ENCODE peak calls at places on chromosomes 7 and 10, in eight cellular contexts. One of them, this sample, is unnamed.

GRCh38 chr7:13467111-13467547 is 522.3 kb downstream of the ETV1 start:
- DNase-seq in Panc1: no peak
- DNase-seq in PC-9: no peak
- DNase-seq in fibroblast of lung: peak; percentile 5
- DNase-seq in left lung: no peak
- DNase-seq in tibial nerve: no peak
- DNase-seq in SK-N-SH: peak; percentile 59
- DNase-seq in hepatocyte: no peak
- DNase-seq in this sample: no peak

GRCh38 chr7:18049262-18049661 is 21.6 kb upstream of the PRPS1L1 start:
- DNase-seq in SK-N-SH: no peak
- DNase-seq in left lung: no peak
- DNase-seq in Panc1: no peak
- DNase-seq in PC-9: no peak
- DNase-seq in hepatocyte: no peak
- DNase-seq in tibial nerve: no peak
- DNase-seq in fibroblast of lung: no peak
- DNase-seq in this sample: no peak

GRCh38 chr10:133207627-133208026 is 22.4 kb upstream of the UTF1 start:
- DNase-seq in SK-N-SH: no peak
- DNase-seq in PC-9: no peak
- DNase-seq in hepatocyte: no peak
- DNase-seq in tibial nerve: no peak
- DNase-seq in fibroblast of lung: no peak
- DNase-seq in Panc1: no peak
- DNase-seq in left lung: no peak
- DNase-seq in this sample: no peak

GRCh38 chr10:124679401-124679800 is 64.8 kb downstream of the FAM53B start:
- DNase-seq in hepatocyte: no peak
- DNase-seq in PC-9: no peak
- DNase-seq in Panc1: no peak
- DNase-seq in fibroblast of lung: no peak
- DNase-seq in SK-N-SH: no peak
- DNase-seq in left lung: no peak
- DNase-seq in tibial nerve: no peak
- DNase-seq in this sample: no peak

GRCh38 chr7:140160308-140160707 is 16.5 kb downstream of the KDM7A start:
- DNase-seq in fibroblast of lung: no peak
- DNase-seq in tibial nerve: no peak
- DNase-seq in SK-N-SH: peak; percentile 48
- DNase-seq in left lung: no peak
- DNase-seq in PC-9: no peak
- DNase-seq in hepatocyte: no peak
- DNase-seq in Panc1: no peak
- DNase-seq in this sample: no peak

GRCh38 chr10:11381023-11381422 is 230.4 kb downstream of the USP6NL start:
- DNase-seq in left lung: no peak
- DNase-seq in Panc1: no peak
- DNase-seq in hepatocyte: no peak
- DNase-seq in SK-N-SH: no peak
- DNase-seq in PC-9: no peak
- DNase-seq in fibroblast of lung: peak; percentile 15
- DNase-seq in tibial nerve: no peak
- DNase-seq in this sample: no peak

GRCh38 chr7:99141756-99142726 is 1.9 kb downstream of the SMURF1 start:
- DNase-seq in tibial nerve: peak; percentile 63
- DNase-seq in hepatocyte: peak; percentile 84
- DNase-seq in fibroblast of lung: peak; percentile 80
- DNase-seq in left lung: peak; percentile 63
- DNase-seq in SK-N-SH: peak; percentile 78
- DNase-seq in PC-9: peak; percentile 57
- DNase-seq in Panc1: no peak
- DNase-seq in this sample: peak; percentile 92

GRCh38 chr10:118960166-118961090 is 69.1 kb upstream of the NANOS1 start:
- DNase-seq in left lung: no peak
- DNase-seq in tibial nerve: no peak
- DNase-seq in hepatocyte: no peak
- DNase-seq in Panc1: no peak
- DNase-seq in fibroblast of lung: no peak
- DNase-seq in PC-9: peak; percentile 84
- DNase-seq in SK-N-SH: no peak
- DNase-seq in this sample: no peak

GRCh38 chr10:133394801-133395221 is 854 bp downstream of the MTG1 start:
- DNase-seq in Panc1: no peak
- DNase-seq in hepatocyte: no peak
- DNase-seq in SK-N-SH: peak; percentile 54
- DNase-seq in fibroblast of lung: no peak
- DNase-seq in left lung: no peak
- DNase-seq in tibial nerve: no peak
- DNase-seq in PC-9: no peak
- DNase-seq in this sample: peak; percentile 54

GRCh38 chr7:146948708-146949107 is 832.1 kb downstream of the CNTNAP2 start:
- DNase-seq in hepatocyte: no peak
- DNase-seq in SK-N-SH: no peak
- DNase-seq in PC-9: no peak
- DNase-seq in fibroblast of lung: no peak
- DNase-seq in tibial nerve: no peak
- DNase-seq in Panc1: no peak
- DNase-seq in left lung: no peak
- DNase-seq in this sample: no peak

GRCh38 chr10:72267819-72268404 is 5.8 kb upstream of the DDIT4 start:
- DNase-seq in fibroblast of lung: no peak
- DNase-seq in hepatocyte: no peak
- DNase-seq in left lung: no peak
- DNase-seq in SK-N-SH: no peak
- DNase-seq in PC-9: no peak
- DNase-seq in tibial nerve: no peak
- DNase-seq in Panc1: no peak
- DNase-seq in this sample: no peak

GRCh38 chr10:79608505-79609375 is 2.0 kb upstream of the SFTPA1 start:
- DNase-seq in SK-N-SH: peak; percentile 66
- DNase-seq in PC-9: no peak
- DNase-seq in fibroblast of lung: peak; percentile 16
- DNase-seq in tibial nerve: no peak
- DNase-seq in hepatocyte: peak; percentile 26
- DNase-seq in left lung: no peak
- DNase-seq in Panc1: no peak
- DNase-seq in this sample: no peak

GRCh38 chr10:131997366-131998049 is 15.8 kb upstream of the BNIP3 start:
- DNase-seq in SK-N-SH: no peak
- DNase-seq in fibroblast of lung: peak; percentile 91
- DNase-seq in Panc1: no peak
- DNase-seq in hepatocyte: peak; percentile 90
- DNase-seq in left lung: peak; percentile 83
- DNase-seq in tibial nerve: peak; percentile 72
- DNase-seq in PC-9: peak; percentile 90
- DNase-seq in this sample: no peak

DNA sequence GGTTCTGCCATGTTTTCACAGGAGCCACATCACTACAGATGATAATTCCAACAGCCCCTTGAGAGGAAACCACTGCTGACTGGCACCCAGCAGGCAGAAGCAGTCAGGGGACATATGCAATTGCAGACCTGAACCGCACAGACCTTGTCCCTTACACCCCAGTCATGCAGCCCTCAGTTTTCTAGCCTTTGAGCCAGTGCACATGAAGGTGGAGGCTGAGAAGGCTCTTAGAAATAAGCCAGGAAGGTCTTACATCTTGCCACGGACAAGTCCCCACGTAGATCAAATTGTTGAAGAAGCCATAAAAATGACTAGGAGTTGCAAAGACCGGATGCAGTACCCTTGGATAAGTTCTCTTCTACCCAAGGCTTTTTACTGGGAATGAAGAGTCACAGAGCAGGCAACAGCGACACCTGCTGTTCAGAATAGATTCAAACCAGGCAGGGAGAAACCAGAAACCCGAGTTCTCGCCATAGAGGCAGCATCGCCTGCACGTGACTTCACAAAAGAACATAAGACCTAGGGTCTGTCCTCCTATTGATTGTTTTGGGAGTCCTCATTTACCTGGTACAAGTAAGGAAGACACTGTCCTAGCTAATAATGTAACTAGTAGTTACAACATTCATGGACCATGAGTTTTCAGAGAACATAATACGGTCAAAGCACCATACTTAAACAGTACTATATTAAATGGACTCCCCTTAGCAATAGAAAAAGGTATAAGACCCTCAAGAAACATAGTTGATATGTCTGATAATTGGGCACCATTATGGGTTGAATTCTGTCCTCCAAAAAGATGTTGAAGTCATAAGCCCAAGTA is 11.1 kb downstream of the STEAP1B start:
- DNase-seq in left lung: peak; percentile 44
- DNase-seq in hepatocyte: peak; percentile 87
- DNase-seq in tibial nerve: peak; percentile 50
- DNase-seq in SK-N-SH: peak; percentile 79
- DNase-seq in fibroblast of lung: peak; percentile 81
- DNase-seq in Panc1: peak; percentile 60
- DNase-seq in PC-9: peak; percentile 49
- DNase-seq in this sample: no peak
- H3K4me1 ChIP-seq in left lung: no peaks in the 10 kb centered on the region
- H3K4me1 ChIP-seq in hepatocyte: no peaks in the 10 kb centered on the region
- H3K4me1 ChIP-seq in tibial nerve: no peaks in the 10 kb centered on the region
- H3K4me1 ChIP-seq in SK-N-SH: no peaks in the 10 kb centered on the region
- H3K4me1 ChIP-seq in fibroblast of lung: no peaks in the 10 kb centered on the region
- H3K4me1 ChIP-seq in Panc1: no peaks in the 10 kb centered on the region
- H3K4me1 ChIP-seq in PC-9: peaks cover 12% of the 10 kb centered on the region
- H3K4me1 ChIP-seq in this sample: no peaks in the 10 kb centered on the region

GRCh38 chr7:142939226-142939910 is at the start of gene LLCFC1:
- DNase-seq in PC-9: peak; percentile 54
- DNase-seq in Panc1: no peak
- DNase-seq in left lung: no peak
- DNase-seq in fibroblast of lung: no peak
- DNase-seq in tibial nerve: no peak
- DNase-seq in SK-N-SH: peak; percentile 33
- DNase-seq in hepatocyte: peak; percentile 27
- DNase-seq in this sample: no peak
- H3K36me3 ChIP-seq in PC-9: no peaks in the 10 kb centered on the region
- H3K36me3 ChIP-seq in Panc1: no peaks in the 10 kb centered on the region
- H3K36me3 ChIP-seq in left lung: no peaks in the 10 kb centered on the region
- H3K36me3 ChIP-seq in fibroblast of lung: no peaks in the 10 kb centered on the region
- H3K36me3 ChIP-seq in tibial nerve: no peaks in the 10 kb centered on the region
- H3K36me3 ChIP-seq in SK-N-SH: no peaks in the 10 kb centered on the region
- H3K36me3 ChIP-seq in hepatocyte: no peaks in the 10 kb centered on the region
- H3K36me3 ChIP-seq in this sample: no peaks in the 10 kb centered on the region

DNA sequence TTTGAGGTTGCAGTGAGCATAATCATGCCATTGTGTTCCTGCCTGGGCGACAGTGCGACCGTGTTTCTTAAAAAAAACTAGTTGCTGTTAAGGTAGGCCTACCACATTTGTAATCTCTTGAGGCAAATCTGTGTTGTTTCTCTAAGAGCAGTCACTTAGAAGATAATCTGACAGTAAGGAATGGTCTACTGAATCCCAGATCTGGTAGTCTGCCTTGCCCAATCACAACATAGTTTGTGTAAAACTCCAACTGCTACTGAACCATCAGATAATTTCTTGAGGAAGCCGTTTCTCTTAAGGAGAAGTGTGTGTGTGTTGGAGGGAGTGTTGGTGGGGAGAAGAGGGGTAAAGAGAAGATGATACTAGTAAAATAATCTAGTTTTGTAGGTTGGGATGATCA is 5.0 kb downstream of the NRF1 start:
- DNase-seq in fibroblast of lung: no peak
- DNase-seq in PC-9: peak; percentile 18
- DNase-seq in hepatocyte: no peak
- DNase-seq in SK-N-SH: no peak
- DNase-seq in left lung: no peak
- DNase-seq in tibial nerve: no peak
- DNase-seq in Panc1: no peak
- DNase-seq in this sample: no peak
- H3K4me1 ChIP-seq in fibroblast of lung: peaks cover 2% of the 10 kb centered on the region
- H3K4me1 ChIP-seq in PC-9: peaks cover 20% of the 10 kb centered on the region
- H3K4me1 ChIP-seq in hepatocyte: peaks cover 11% of the 10 kb centered on the region
- H3K4me1 ChIP-seq in SK-N-SH: peaks cover 4% of the 10 kb centered on the region
- H3K4me1 ChIP-seq in left lung: peaks cover 71% of the 10 kb centered on the region
- H3K4me1 ChIP-seq in tibial nerve: no peaks in the 10 kb centered on the region
- H3K4me1 ChIP-seq in Panc1: peaks cover 16% of the 10 kb centered on the region
- H3K4me1 ChIP-seq in this sample: peaks cover 6% of the 10 kb centered on the region

GRCh38 chr10:6214612-6215011 is 11.9 kb downstream of the PFKFB3 start:
- DNase-seq in tibial nerve: no peak
- DNase-seq in fibroblast of lung: no peak
- DNase-seq in hepatocyte: no peak
- DNase-seq in left lung: no peak
- DNase-seq in Panc1: no peak
- DNase-seq in PC-9: no peak
- DNase-seq in SK-N-SH: no peak
- DNase-seq in this sample: no peak
- H3K36me3 ChIP-seq in tibial nerve: peaks cover 10% of the 10 kb centered on the region
- H3K36me3 ChIP-seq in fibroblast of lung: peaks cover 28% of the 10 kb centered on the region
- H3K36me3 ChIP-seq in hepatocyte: no peaks in the 10 kb centered on the region
- H3K36me3 ChIP-seq in left lung: no peaks in the 10 kb centered on the region
- H3K36me3 ChIP-seq in Panc1: no peaks in the 10 kb centered on the region
- H3K36me3 ChIP-seq in PC-9: no peaks in the 10 kb centered on the region
- H3K36me3 ChIP-seq in SK-N-SH: peaks cover 52% of the 10 kb centered on the region
- H3K36me3 ChIP-seq in this sample: peaks cover 4% of the 10 kb centered on the region

GRCh38 chr7:116216956-116217570 is 6.7 kb downstream of the TES start:
- DNase-seq in left lung: no peak
- DNase-seq in SK-N-SH: no peak
- DNase-seq in tibial nerve: no peak
- DNase-seq in hepatocyte: no peak
- DNase-seq in Panc1: no peak
- DNase-seq in fibroblast of lung: peak; percentile 55
- DNase-seq in PC-9: peak; percentile 78
- DNase-seq in this sample: no peak

GRCh38 chr7:116219288-116219687 is 8.9 kb downstream of the TES start:
- DNase-seq in tibial nerve: no peak
- DNase-seq in hepatocyte: no peak
- DNase-seq in fibroblast of lung: no peak
- DNase-seq in Panc1: no peak
- DNase-seq in SK-N-SH: no peak
- DNase-seq in left lung: no peak
- DNase-seq in PC-9: no peak
- DNase-seq in this sample: no peak

GRCh38 chr7:116215550-116215949 is 5.2 kb downstream of the TES start:
- DNase-seq in PC-9: no peak
- DNase-seq in fibroblast of lung: no peak
- DNase-seq in left lung: no peak
- DNase-seq in SK-N-SH: no peak
- DNase-seq in hepatocyte: no peak
- DNase-seq in Panc1: no peak
- DNase-seq in tibial nerve: no peak
- DNase-seq in this sample: no peak

GRCh38 chr7:116218747-116219146 is 8.4 kb downstream of the TES start:
- DNase-seq in tibial nerve: no peak
- DNase-seq in left lung: no peak
- DNase-seq in fibroblast of lung: no peak
- DNase-seq in hepatocyte: no peak
- DNase-seq in Panc1: no peak
- DNase-seq in SK-N-SH: no peak
- DNase-seq in PC-9: no peak
- DNase-seq in this sample: no peak

GRCh38 chr7:116218051-116218645 is 7.8 kb downstream of the TES start:
- DNase-seq in hepatocyte: peak; percentile 41
- DNase-seq in left lung: no peak
- DNase-seq in tibial nerve: no peak
- DNase-seq in SK-N-SH: peak; percentile 58
- DNase-seq in Panc1: no peak
- DNase-seq in fibroblast of lung: peak; percentile 93
- DNase-seq in PC-9: peak; percentile 99
- DNase-seq in this sample: no peak
- H3K4me1 ChIP-seq in hepatocyte: peaks cover 21% of the 10 kb centered on the region
- H3K4me1 ChIP-seq in left lung: peaks cover 67% of the 10 kb centered on the region
- H3K4me1 ChIP-seq in tibial nerve: no peaks in the 10 kb centered on the region
- H3K4me1 ChIP-seq in SK-N-SH: peaks cover 67% of the 10 kb centered on the region
- H3K4me1 ChIP-seq in Panc1: peaks cover 99% of the 10 kb centered on the region
- H3K4me1 ChIP-seq in fibroblast of lung: peaks cover 8% of the 10 kb centered on the region
- H3K4me1 ChIP-seq in PC-9: peaks cover 73% of the 10 kb centered on the region
- H3K4me1 ChIP-seq in this sample: peaks cover 19% of the 10 kb centered on the region